ENCODE peak calls at places on chromosomes 1 and 21, in six cellular contexts. Y is HT1080; J is lower lobe of right lung; L is stimulated activated CD8-positive, alpha-beta memory T cell treated with anti-CD3 and anti-CD28 coated beads, Interleukin-4, amount 100 ng/mL, for 1 hour; X is astrocyte; E is cardiac fibroblast. R is an unnamed sample.

GRCh38 chr1:167697667-167698141 is 24.1 kb upstream of the MPZL1 start:
- DNase-seq in Y (no peak), J (peak; percentile 56), L (no peak), X (no peak), E (no peak), R (no peak)

GRCh38 chr21:36849461-36849860 is 117.0 kb downstream of the HLCS start:
- DNase-seq in Y (no peak), J (no peak), L (no peak), X (no peak), E (no peak), R (no peak)

GRCh38 chr1:168628807-168629206 is 52.4 kb downstream of the XCL1 start:
- DNase-seq in Y (peak; percentile 99), J (no peak), L (no peak), X (peak; percentile 97), E (peak; percentile 35), R (peak; percentile 90)

GRCh38 chr1:26288311-26288941 is 8.5 kb downstream of the SH3BGRL3 start:
- DNase-seq in Y (no peak), J (no peak), L (no peak), X (no peak), E (no peak), R (no peak)

GRCh38 chr1:78070758-78071157 is 25.0 kb downstream of the GIPC2 start:
- DNase-seq in Y (peak; percentile 92), J (no peak), L (no peak), X (peak; percentile 91), E (peak; percentile 50), R (peak; percentile 95)

GRCh38 chr1:167435484-167435883 is 82.8 kb downstream of the CD247 start:
- DNase-seq in Y (no peak), J (no peak), L (no peak), X (no peak), E (no peak), R (no peak)

GRCh38 chr1:150422541-150422940 is 58.6 kb downstream of the RPRD2 start:
- DNase-seq in Y (no peak), J (no peak), L (no peak), X (no peak), E (no peak), R (no peak)

GRCh38 chr1:36257375-36257767 is 33.1 kb downstream of the THRAP3 start:
- DNase-seq in Y (peak; percentile 8), J (no peak), L (no peak), X (no peak), E (no peak), R (no peak)

GRCh38 chr21:34614443-34614692 is 545 bp downstream of the RCAN1 start:
- DNase-seq in Y (no peak), J (no peak), L (no peak), X (no peak), E (no peak), R (no peak)

GRCh38 chr1:41331546-41331917 is 29.7 kb upstream of the FOXO6 start:
- DNase-seq in Y (no peak), J (no peak), L (no peak), X (no peak), E (no peak), R (no peak)

GRCh38 chr1:1171551-1172340 is 1.9 kb upstream of the TTLL10 start:
- DNase-seq in Y (no peak), J (no peak), L (no peak), X (no peak), E (no peak), R (no peak)

GRCh38 chr21:28239345-28239744 is 753.3 kb downstream of the LTN1 start:
- DNase-seq in Y (no peak), J (no peak), L (no peak), X (no peak), E (peak; percentile 70), R (no peak)

GRCh38 chr1:24895511-24895910 is 34.6 kb downstream of the RUNX3 start:
- DNase-seq in Y (no peak), J (no peak), L (no peak), X (no peak), E (no peak), R (no peak)